ENCODE peak calls at places on chromosomes 1 and 21, in four cellular contexts. M, Z, X and G are unnamed samples.

GRCh38 chr1:221310180-221310579 is 430.9 kb downstream of the HLX start:
- DNase-seq in M (no peak), Z (no peak), X (no peak), G (no peak)

GRCh38 chr21:44433791-44434567 is 21.3 kb upstream of the LRRC3 start:
- DNase-seq in Z (peak), M (peak), X (no peak), G (no peak)

GRCh38 chr1:81811757-81812371 is 11.1 kb downstream of the ADGRL2 start:
- DNase-seq in M (no peak), Z (no peak), X (no peak), G (no peak)

GRCh38 chr1:38084700-38085099 is 38.1 kb upstream of the POU3F1 start:
- DNase-seq in X (no peak), Z (no peak), M (peak), G (no peak)

GRCh38 chr1:26771643-26772321 is 16.0 kb upstream of the PIGV start:
- DNase-seq in Z (no peak), M (peak), X (peak), G (no peak)

GRCh38 chr1:61323681-61324328 is 241.4 kb downstream of the NFIA start:
- DNase-seq in Z (no peak), M (no peak), X (no peak), G (no peak)

GRCh38 chr1:172917972-172918371 is 132.8 kb downstream of the TNFSF18 start:
- DNase-seq in X (no peak), M (no peak), Z (no peak), G (no peak)

GRCh38 chr21:43306911-43307676 is 119.8 kb downstream of the SIK1 start:
- DNase-seq in Z (no peak), M (peak), X (peak), G (no peak)

GRCh38 chr1:11180342-11180744 is 8.8 kb upstream of the ANGPTL7 start:
- DNase-seq in Z (no peak), X (no peak), M (no peak), G (no peak)

GRCh38 chr1:53552981-53553733 is 94.0 kb downstream of the DMRTB1 start:
- DNase-seq in M (no peak), Z (no peak), X (no peak), G (peak)

GRCh38 chr1:96473791-96474452 is 247.7 kb upstream of the PTBP2 start:
- DNase-seq in Z (no peak), M (no peak), X (no peak), G (no peak)

GRCh38 chr21:42777757-42778344 is 101.5 kb downstream of the WDR4 start:
- DNase-seq in X (no peak), Z (no peak), M (no peak), G (no peak)

GRCh38 chr1:17924578-17924977 is 169.4 kb downstream of the ACTL8 start:
- DNase-seq in X (no peak), Z (no peak), M (no peak), G (no peak)

GRCh38 chr1:155082301-155082940 is 3.8 kb downstream of the EFNA3 start:
- DNase-seq in X (no peak), M (no peak), Z (no peak), G (no peak)

GRCh38 chr1:178768423-178768822 is 43.4 kb downstream of the RALGPS2 start:
- DNase-seq in Z (no peak), X (no peak), M (no peak), G (no peak)

GRCh38 chr1:152902676-152903075 is 5.7 kb upstream of the IVL start:
- DNase-seq in Z (no peak), X (no peak), M (no peak), G (no peak)

GRCh38 chr21:14215971-14216621 is at the start of gene RBM11:
- DNase-seq in X (peak), Z (no peak), M (peak), G (peak)

GRCh38 chr21:43880111-43880985 is 15.3 kb downstream of the AGPAT3 start:
- DNase-seq in Z (no peak), M (no peak), X (no peak), G (no peak)

GRCh38 chr1:44602675-44603610 is 71.3 kb downstream of the TMEM53 start:
- DNase-seq in M (no peak), X (no peak), Z (no peak), G (no peak)

GRCh38 chr21:37348664-37349063 is 17.9 kb upstream of the DYRK1A start:
- DNase-seq in Z (no peak), M (no peak), X (no peak), G (no peak)

GRCh38 chr1:162368451-162368850 is 8.2 kb downstream of the SPATA46 start:
- DNase-seq in X (no peak), Z (no peak), M (no peak), G (no peak)

GRCh38 chr1:149995927-149996326 is 14.6 kb downstream of the OTUD7B start:
- DNase-seq in M (no peak), X (no peak), Z (no peak), G (no peak)

GRCh38 chr1:34976384-34977209 is 8.6 kb downstream of the TMEM35B start:
- DNase-seq in Z (no peak), M (no peak), X (no peak), G (no peak)

GRCh38 chr21:44368711-44369446 is 15.5 kb downstream of the TRPM2 start:
- DNase-seq in M (no peak), Z (peak), X (no peak), G (no peak)

GRCh38 chr1:96845464-96845863 is 123.9 kb downstream of the PTBP2 start:
- DNase-seq in M (no peak), X (no peak), Z (no peak), G (no peak)

GRCh38 chr1:103362348-103363007 is 163.0 kb upstream of the RNPC3 start:
- DNase-seq in M (no peak), X (no peak), Z (no peak), G (no peak)

GRCh38 chr1:17591814-17592430 is 52.4 kb downstream of the ARHGEF10L start:
- DNase-seq in X (no peak), Z (no peak), M (no peak), G (no peak)

GRCh38 chr1:68230901-68231626 is 1.3 kb downstream of the WLS start:
- DNase-seq in M (peak), Z (peak), X (peak), G (no peak)

GRCh38 chr1:60942896-60943633 is 139.3 kb upstream of the NFIA start:
- DNase-seq in M (no peak), Z (no peak), X (no peak), G (no peak)

GRCh38 chr1:114154146-114154962 is 685 bp upstream of the SYT6 start:
- DNase-seq in Z (no peak), X (no peak), M (no peak), G (no peak)

GRCh38 chr1:229114781-229115417 is 156.0 kb upstream of the RAB4A start:
- DNase-seq in M (no peak), X (peak), Z (no peak), G (no peak)

GRCh38 chr1:3034728-3035610 is 13.7 kb downstream of the ACTRT2 start:
- DNase-seq in M (no peak), X (no peak), Z (no peak), G (no peak)

GRCh38 chr1:33165209-33165608 is 16.6 kb downstream of the TRIM62 start:
- DNase-seq in Z (no peak), M (no peak), X (no peak), G (no peak)

GRCh38 chr1:234933475-234933874 is 195.2 kb downstream of the TOMM20 start:
- DNase-seq in X (no peak), Z (no peak), M (peak), G (no peak)

GRCh38 chr1:28640766-28641165 is 2.1 kb downstream of the TAF12 start:
- DNase-seq in X (no peak), Z (no peak), M (no peak), G (no peak)

GRCh38 chr1:232047473-232047872 is 420.9 kb downstream of the DISC1 start:
- DNase-seq in Z (no peak), X (no peak), M (no peak), G (no peak)
- TF ChIP-seq CTCF in Z (no peak), X (no peak), M (no peak), G (no peak)

GRCh38 chr1:166888710-166889109 is 12.6 kb upstream of the TADA1 start:
- DNase-seq in X (no peak), M (no peak), Z (no peak), G (no peak)

GRCh38 chr1:166884971-166885370 is 8.9 kb upstream of the TADA1 start:
- DNase-seq in Z (no peak), M (no peak), X (no peak), G (no peak)

GRCh38 chr1:166882893-166883292 is 6.8 kb upstream of the TADA1 start:
- DNase-seq in M (no peak), Z (no peak), X (no peak), G (no peak)

DNA sequence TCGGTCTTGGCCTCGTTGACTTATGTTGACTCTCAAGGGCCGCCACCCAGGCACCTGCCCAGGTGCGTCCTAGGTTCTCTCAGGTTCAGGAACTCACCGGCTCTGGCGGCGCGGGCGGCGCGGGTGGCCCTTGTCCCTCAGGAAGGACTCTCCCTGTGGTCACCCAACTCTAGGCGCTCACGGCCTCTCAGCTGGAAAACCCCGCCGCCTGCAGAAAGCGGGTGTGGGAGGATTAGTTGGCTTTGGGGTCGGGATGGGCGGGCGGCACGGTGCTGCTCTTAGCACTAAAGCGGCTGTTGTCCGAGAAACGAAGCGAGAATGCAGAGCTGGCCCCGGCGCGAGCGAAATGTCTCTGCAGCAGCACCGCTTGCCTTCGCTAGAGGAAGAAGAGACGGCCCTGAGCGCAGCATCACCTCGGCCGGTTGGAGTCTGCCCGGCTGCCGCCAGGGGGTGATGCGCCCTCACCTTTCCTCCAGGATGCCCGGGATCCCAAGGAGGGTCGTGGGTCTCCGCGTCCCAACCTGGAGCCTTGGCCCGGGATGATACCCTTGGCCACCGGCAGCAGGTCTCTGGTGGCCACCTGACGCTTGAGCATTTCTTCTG is 8.1 kb upstream of the TADA1 start:
- DNase-seq in M (peak), X (no peak), Z (no peak), G (no peak)
- TF ChIP-seq CTCF in M (peak), X (no peak), Z (peak), G (no peak)

GRCh38 chr1:64203420-64203819 is at the start of gene UBE2U:
- DNase-seq in Z (no peak), M (no peak), X (no peak), G (no peak)

GRCh38 chr1:64212023-64212422 is 8.6 kb downstream of the UBE2U start:
- DNase-seq in X (no peak), Z (no peak), M (no peak), G (no peak)

GRCh38 chr1:64209221-64209620 is 5.8 kb downstream of the UBE2U start:
- DNase-seq in Z (no peak), X (no peak), M (no peak), G (no peak)
- TF ChIP-seq CTCF in Z (no peak), X (no peak), M (no peak), G (no peak)

GRCh38 chr1:24421502-24421901 is 5.9 kb downstream of the NIPAL3 start:
- DNase-seq in Z (no peak), X (no peak), M (no peak), G (no peak)
- TF ChIP-seq CTCF in Z (no peak), X (no peak), M (no peak), G (no peak)

GRCh38 chr1:203733009-203733863 is 31.7 kb upstream of the LAX1 start:
- DNase-seq in X (no peak), M (no peak), Z (no peak), G (no peak)
- TF ChIP-seq CTCF in X (no peak), M (no peak), Z (no peak), G (no peak)

GRCh38 chr1:13573586-13573985 is 10.0 kb upstream of the PDPN start:
- DNase-seq in Z (no peak), M (no peak), X (no peak), G (no peak)

GRCh38 chr1:13570924-13571323 is 12.7 kb upstream of the PDPN start:
- DNase-seq in Z (no peak), X (no peak), M (no peak), G (no peak)
- TF ChIP-seq CTCF in Z (no peak), X (no peak), M (no peak), G (no peak)

DNA sequence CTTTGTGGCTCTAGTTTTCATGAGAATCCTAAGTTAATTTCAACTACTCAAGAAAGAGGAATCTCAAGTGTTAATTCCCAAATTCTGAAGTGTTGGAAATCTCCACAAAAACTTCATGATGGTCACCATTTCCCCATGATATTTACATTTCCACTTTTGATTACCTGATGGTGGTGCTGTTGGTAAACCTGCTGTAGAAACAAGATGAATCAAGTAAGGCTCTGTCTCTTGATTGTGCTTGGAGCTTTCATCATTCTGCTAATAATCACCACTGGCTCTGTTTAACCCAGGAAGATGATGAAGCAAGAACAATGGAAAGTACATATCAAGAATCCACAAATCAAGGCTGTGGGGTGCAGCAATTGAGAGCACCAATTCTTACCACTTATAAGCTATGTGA is 77.8 kb downstream of the C4BPA start:
- DNase-seq in Z (no peak), M (no peak), X (no peak), G (no peak)
- TF ChIP-seq CTCF in Z (no peak), M (no peak), X (no peak), G (no peak)

DNA sequence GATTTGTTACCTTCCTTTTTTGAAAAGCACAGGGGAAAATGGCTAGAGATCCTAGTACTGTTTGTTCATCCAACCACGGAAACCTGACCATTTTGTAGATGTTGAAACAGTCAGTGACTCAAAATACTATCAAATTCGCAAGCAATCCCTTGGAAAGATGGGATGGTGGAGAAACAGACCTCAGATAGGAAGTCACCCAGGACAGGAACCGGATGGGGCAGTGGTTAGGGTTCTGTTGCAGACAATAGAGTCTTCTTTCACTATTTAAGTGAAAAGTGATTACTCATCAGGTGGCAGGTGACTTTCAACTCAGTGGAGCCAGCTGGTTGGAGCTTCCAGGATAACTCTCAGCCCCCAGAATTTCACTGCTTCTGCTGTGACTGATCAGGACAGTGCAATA is 17.0 kb downstream of the LHX4 start:
- DNase-seq in Z (no peak), X (no peak), M (no peak), G (no peak)
- TF ChIP-seq CTCF in Z (no peak), X (no peak), M (no peak), G (no peak)

GRCh38 chr1:233868461-233868860 is 36.0 kb upstream of the SLC35F3 start:
- DNase-seq in M (no peak), X (no peak), Z (no peak), G (no peak)
- TF ChIP-seq CTCF in M (no peak), X (no peak), Z (no peak), G (no peak)